ENCODE peak calls at places on chromosomes 6 and 20, in four cellular contexts. One of them, this sample, is unnamed.
A peak's percentile ranks its signal among the peaks of the same experiment; 100 is the strongest.

GRCh38 chr20:19003759-19004336 is 190.3 kb downstream of the SCP2D1 start:
- DNase-seq in Panc1: no peak
- DNase-seq in activated CD4-positive, CD25-positive, alpha-beta regulatory T cell treated with anti-CD3 and anti-CD28 coated beads, Interleukin-2, amount 50 U/mL, for 72 hours: no peak
- DNase-seq in central memory CD4-positive, alpha-beta T cell: no peak
- DNase-seq in this sample: no peak

GRCh38 chr20:58081842-58082241 is 146.6 kb downstream of the ANKRD60 start:
- DNase-seq in Panc1: no peak
- DNase-seq in activated CD4-positive, CD25-positive, alpha-beta regulatory T cell treated with anti-CD3 and anti-CD28 coated beads, Interleukin-2, amount 50 U/mL, for 72 hours: no peak
- DNase-seq in central memory CD4-positive, alpha-beta T cell: no peak
- DNase-seq in this sample: no peak

GRCh38 chr6:12490376-12490903 is 200.3 kb downstream of the EDN1 start:
- DNase-seq in Panc1: no peak
- DNase-seq in activated CD4-positive, CD25-positive, alpha-beta regulatory T cell treated with anti-CD3 and anti-CD28 coated beads, Interleukin-2, amount 50 U/mL, for 72 hours: no peak
- DNase-seq in central memory CD4-positive, alpha-beta T cell: no peak
- DNase-seq in this sample: no peak

GRCh38 chr6:99945995-99946394 is 48.0 kb downstream of the MCHR2 start:
- DNase-seq in Panc1: no peak
- DNase-seq in activated CD4-positive, CD25-positive, alpha-beta regulatory T cell treated with anti-CD3 and anti-CD28 coated beads, Interleukin-2, amount 50 U/mL, for 72 hours: no peak
- DNase-seq in central memory CD4-positive, alpha-beta T cell: no peak
- DNase-seq in this sample: no peak

GRCh38 chr6:154276810-154277577 is 79.6 kb downstream of the IPCEF1 start:
- DNase-seq in Panc1: no peak
- DNase-seq in activated CD4-positive, CD25-positive, alpha-beta regulatory T cell treated with anti-CD3 and anti-CD28 coated beads, Interleukin-2, amount 50 U/mL, for 72 hours: no peak
- DNase-seq in central memory CD4-positive, alpha-beta T cell: peak; percentile 53
- DNase-seq in this sample: no peak

GRCh38 chr6:139409026-139409425 is 34.6 kb upstream of the CITED2 start:
- DNase-seq in Panc1: no peak
- DNase-seq in activated CD4-positive, CD25-positive, alpha-beta regulatory T cell treated with anti-CD3 and anti-CD28 coated beads, Interleukin-2, amount 50 U/mL, for 72 hours: no peak
- DNase-seq in central memory CD4-positive, alpha-beta T cell: no peak
- DNase-seq in this sample: no peak

GRCh38 chr6:40586369-40586768 is 795 bp downstream of the LRFN2 start:
- DNase-seq in Panc1: no peak
- DNase-seq in activated CD4-positive, CD25-positive, alpha-beta regulatory T cell treated with anti-CD3 and anti-CD28 coated beads, Interleukin-2, amount 50 U/mL, for 72 hours: no peak
- DNase-seq in central memory CD4-positive, alpha-beta T cell: no peak
- DNase-seq in this sample: no peak

GRCh38 chr20:37362821-37363220 is 16.9 kb downstream of the SRC start:
- DNase-seq in Panc1: no peak
- DNase-seq in activated CD4-positive, CD25-positive, alpha-beta regulatory T cell treated with anti-CD3 and anti-CD28 coated beads, Interleukin-2, amount 50 U/mL, for 72 hours: peak; percentile 6
- DNase-seq in central memory CD4-positive, alpha-beta T cell: no peak
- DNase-seq in this sample: no peak

GRCh38 chr6:71034578-71034977 is 77.7 kb upstream of the B3GAT2 start:
- DNase-seq in Panc1: no peak
- DNase-seq in activated CD4-positive, CD25-positive, alpha-beta regulatory T cell treated with anti-CD3 and anti-CD28 coated beads, Interleukin-2, amount 50 U/mL, for 72 hours: no peak
- DNase-seq in central memory CD4-positive, alpha-beta T cell: no peak
- DNase-seq in this sample: no peak

GRCh38 chr6:125094563-125094962 is 59.0 kb upstream of the TPD52L1 start:
- DNase-seq in Panc1: no peak
- DNase-seq in activated CD4-positive, CD25-positive, alpha-beta regulatory T cell treated with anti-CD3 and anti-CD28 coated beads, Interleukin-2, amount 50 U/mL, for 72 hours: no peak
- DNase-seq in central memory CD4-positive, alpha-beta T cell: no peak
- DNase-seq in this sample: no peak

GRCh38 chr6:134288538-134289203 is 29.2 kb downstream of the SGK1 start:
- DNase-seq in Panc1: peak; percentile 27
- DNase-seq in activated CD4-positive, CD25-positive, alpha-beta regulatory T cell treated with anti-CD3 and anti-CD28 coated beads, Interleukin-2, amount 50 U/mL, for 72 hours: no peak
- DNase-seq in central memory CD4-positive, alpha-beta T cell: no peak
- DNase-seq in this sample: peak; percentile 73

GRCh38 chr20:57346477-57346876 is 4.6 kb upstream of the RAE1 start:
- DNase-seq in Panc1: peak; percentile 51
- DNase-seq in activated CD4-positive, CD25-positive, alpha-beta regulatory T cell treated with anti-CD3 and anti-CD28 coated beads, Interleukin-2, amount 50 U/mL, for 72 hours: peak; percentile 63
- DNase-seq in central memory CD4-positive, alpha-beta T cell: peak; percentile 41
- DNase-seq in this sample: no peak

GRCh38 chr20:38473353-38473795 is 731 bp downstream of the RALGAPB start:
- DNase-seq in Panc1: no peak
- DNase-seq in activated CD4-positive, CD25-positive, alpha-beta regulatory T cell treated with anti-CD3 and anti-CD28 coated beads, Interleukin-2, amount 50 U/mL, for 72 hours: no peak
- DNase-seq in central memory CD4-positive, alpha-beta T cell: no peak
- DNase-seq in this sample: no peak

GRCh38 chr6:136921936-136922679 is at the start of gene SLC35D3:
- DNase-seq in Panc1: no peak
- DNase-seq in activated CD4-positive, CD25-positive, alpha-beta regulatory T cell treated with anti-CD3 and anti-CD28 coated beads, Interleukin-2, amount 50 U/mL, for 72 hours: peak; percentile 32
- DNase-seq in central memory CD4-positive, alpha-beta T cell: no peak
- DNase-seq in this sample: no peak

GRCh38 chr6:159594106-159594749 is 98.8 kb downstream of the SOD2 start:
- DNase-seq in Panc1: peak; percentile 12
- DNase-seq in activated CD4-positive, CD25-positive, alpha-beta regulatory T cell treated with anti-CD3 and anti-CD28 coated beads, Interleukin-2, amount 50 U/mL, for 72 hours: no peak
- DNase-seq in central memory CD4-positive, alpha-beta T cell: no peak
- DNase-seq in this sample: no peak

GRCh38 chr20:8749986-8750385 is 318.9 kb upstream of the PLCB4 start:
- DNase-seq in Panc1: no peak
- DNase-seq in activated CD4-positive, CD25-positive, alpha-beta regulatory T cell treated with anti-CD3 and anti-CD28 coated beads, Interleukin-2, amount 50 U/mL, for 72 hours: no peak
- DNase-seq in central memory CD4-positive, alpha-beta T cell: no peak
- DNase-seq in this sample: no peak

GRCh38 chr6:118876814-118877213 is 17.1 kb upstream of the ASF1A start:
- DNase-seq in Panc1: no peak
- DNase-seq in activated CD4-positive, CD25-positive, alpha-beta regulatory T cell treated with anti-CD3 and anti-CD28 coated beads, Interleukin-2, amount 50 U/mL, for 72 hours: no peak
- DNase-seq in central memory CD4-positive, alpha-beta T cell: no peak
- DNase-seq in this sample: no peak

GRCh38 chr6:45713981-45714685 is 301.5 kb downstream of the CLIC5 start:
- DNase-seq in Panc1: no peak
- DNase-seq in activated CD4-positive, CD25-positive, alpha-beta regulatory T cell treated with anti-CD3 and anti-CD28 coated beads, Interleukin-2, amount 50 U/mL, for 72 hours: no peak
- DNase-seq in central memory CD4-positive, alpha-beta T cell: no peak
- DNase-seq in this sample: no peak

GRCh38 chr6:166112580-166112979 is 55.1 kb downstream of the TBXT start:
- DNase-seq in Panc1: no peak
- DNase-seq in activated CD4-positive, CD25-positive, alpha-beta regulatory T cell treated with anti-CD3 and anti-CD28 coated beads, Interleukin-2, amount 50 U/mL, for 72 hours: no peak
- DNase-seq in central memory CD4-positive, alpha-beta T cell: no peak
- DNase-seq in this sample: no peak

GRCh38 chr6:127031511-127031910 is 87.0 kb upstream of the RSPO3 start:
- DNase-seq in Panc1: no peak
- DNase-seq in activated CD4-positive, CD25-positive, alpha-beta regulatory T cell treated with anti-CD3 and anti-CD28 coated beads, Interleukin-2, amount 50 U/mL, for 72 hours: no peak
- DNase-seq in central memory CD4-positive, alpha-beta T cell: no peak
- DNase-seq in this sample: no peak

GRCh38 chr20:53865905-53866786 is 204.2 kb downstream of the BCAS1 start:
- DNase-seq in Panc1: no peak
- DNase-seq in activated CD4-positive, CD25-positive, alpha-beta regulatory T cell treated with anti-CD3 and anti-CD28 coated beads, Interleukin-2, amount 50 U/mL, for 72 hours: no peak
- DNase-seq in central memory CD4-positive, alpha-beta T cell: no peak
- DNase-seq in this sample: no peak

GRCh38 chr6:125612400-125612846 is 137.0 kb upstream of the HEY2 start:
- DNase-seq in Panc1: no peak
- DNase-seq in activated CD4-positive, CD25-positive, alpha-beta regulatory T cell treated with anti-CD3 and anti-CD28 coated beads, Interleukin-2, amount 50 U/mL, for 72 hours: no peak
- DNase-seq in central memory CD4-positive, alpha-beta T cell: no peak
- DNase-seq in this sample: no peak

GRCh38 chr6:13044390-13044789 is 283.9 kb downstream of the TBC1D7 start:
- DNase-seq in Panc1: no peak
- DNase-seq in activated CD4-positive, CD25-positive, alpha-beta regulatory T cell treated with anti-CD3 and anti-CD28 coated beads, Interleukin-2, amount 50 U/mL, for 72 hours: no peak
- DNase-seq in central memory CD4-positive, alpha-beta T cell: no peak
- DNase-seq in this sample: no peak

GRCh38 chr6:121849477-121849876 is 414.0 kb downstream of the GJA1 start:
- DNase-seq in Panc1: peak; percentile 60
- DNase-seq in activated CD4-positive, CD25-positive, alpha-beta regulatory T cell treated with anti-CD3 and anti-CD28 coated beads, Interleukin-2, amount 50 U/mL, for 72 hours: no peak
- DNase-seq in central memory CD4-positive, alpha-beta T cell: no peak
- DNase-seq in this sample: no peak

GRCh38 chr6:130585587-130585986 is 219.8 kb downstream of the TMEM200A start:
- DNase-seq in Panc1: no peak
- DNase-seq in activated CD4-positive, CD25-positive, alpha-beta regulatory T cell treated with anti-CD3 and anti-CD28 coated beads, Interleukin-2, amount 50 U/mL, for 72 hours: no peak
- DNase-seq in central memory CD4-positive, alpha-beta T cell: no peak
- DNase-seq in this sample: no peak

GRCh38 chr6:106046116-106046853 is 39.9 kb upstream of the PRDM1 start:
- DNase-seq in Panc1: no peak
- DNase-seq in activated CD4-positive, CD25-positive, alpha-beta regulatory T cell treated with anti-CD3 and anti-CD28 coated beads, Interleukin-2, amount 50 U/mL, for 72 hours: no peak
- DNase-seq in central memory CD4-positive, alpha-beta T cell: no peak
- DNase-seq in this sample: no peak

GRCh38 chr20:38073307-38074010 is 39.9 kb downstream of the RPRD1B start:
- DNase-seq in Panc1: peak; percentile 55
- DNase-seq in activated CD4-positive, CD25-positive, alpha-beta regulatory T cell treated with anti-CD3 and anti-CD28 coated beads, Interleukin-2, amount 50 U/mL, for 72 hours: no peak
- DNase-seq in central memory CD4-positive, alpha-beta T cell: peak; percentile 12
- DNase-seq in this sample: peak; percentile 40

GRCh38 chr20:15528386-15529111 is 1044.7 kb downstream of the KIF16B start:
- DNase-seq in Panc1: no peak
- DNase-seq in activated CD4-positive, CD25-positive, alpha-beta regulatory T cell treated with anti-CD3 and anti-CD28 coated beads, Interleukin-2, amount 50 U/mL, for 72 hours: no peak
- DNase-seq in central memory CD4-positive, alpha-beta T cell: no peak
- DNase-seq in this sample: no peak

GRCh38 chr20:57849126-57849867 is 139.5 kb upstream of the PMEPA1 start:
- DNase-seq in Panc1: no peak
- DNase-seq in activated CD4-positive, CD25-positive, alpha-beta regulatory T cell treated with anti-CD3 and anti-CD28 coated beads, Interleukin-2, amount 50 U/mL, for 72 hours: no peak
- DNase-seq in central memory CD4-positive, alpha-beta T cell: no peak
- DNase-seq in this sample: no peak

GRCh38 chr6:158672726-158673125 is 22.9 kb downstream of the SYTL3 start:
- DNase-seq in Panc1: no peak
- DNase-seq in activated CD4-positive, CD25-positive, alpha-beta regulatory T cell treated with anti-CD3 and anti-CD28 coated beads, Interleukin-2, amount 50 U/mL, for 72 hours: no peak
- DNase-seq in central memory CD4-positive, alpha-beta T cell: no peak
- DNase-seq in this sample: no peak

GRCh38 chr20:50913976-50914375 is 17.3 kb downstream of the ADNP start:
- DNase-seq in Panc1: no peak
- DNase-seq in activated CD4-positive, CD25-positive, alpha-beta regulatory T cell treated with anti-CD3 and anti-CD28 coated beads, Interleukin-2, amount 50 U/mL, for 72 hours: no peak
- DNase-seq in central memory CD4-positive, alpha-beta T cell: no peak
- DNase-seq in this sample: no peak

GRCh38 chr6:56065408-56065807 is 182.0 kb downstream of the COL21A1 start:
- DNase-seq in Panc1: no peak
- DNase-seq in activated CD4-positive, CD25-positive, alpha-beta regulatory T cell treated with anti-CD3 and anti-CD28 coated beads, Interleukin-2, amount 50 U/mL, for 72 hours: no peak
- DNase-seq in central memory CD4-positive, alpha-beta T cell: no peak
- DNase-seq in this sample: no peak

GRCh38 chr20:45044084-45044573 is 56.8 kb downstream of the KCNS1 start:
- DNase-seq in Panc1: peak; percentile 47
- DNase-seq in activated CD4-positive, CD25-positive, alpha-beta regulatory T cell treated with anti-CD3 and anti-CD28 coated beads, Interleukin-2, amount 50 U/mL, for 72 hours: no peak
- DNase-seq in central memory CD4-positive, alpha-beta T cell: peak; percentile 53
- DNase-seq in this sample: peak; percentile 39